ENCODE peak calls at places on chromosomes 7 and 10, in ten cellular contexts. Z is occipital lobe; M is foreskin fibroblast; N is activated CD4-positive, alpha-beta T cell treated with anti-CD3 and anti-CD28 coated beads for 48 hours; T is astrocyte of the cerebellum; J is caudate nucleus; F is activated B cell treated with CpG ODN at 0.5 μM for 24 hours; X is stimulated activated CD4-positive, alpha-beta T cell treated with anti-CD3 and anti-CD28 coated beads, Interleukin-15, amount 100 ng/mL, for 24 hours; V is activated naive CD4-positive, alpha-beta T cell treated with anti-CD3 and anti-CD28 coated beads, Interleukin-2, amount 10 ng/mL, durations not matched to agents 7 days and 5 days; A is GM13976. W is an unnamed sample.

GRCh38 chr7:68853254-68853653 is 745.0 kb upstream of the AUTS2 start:
- DNase-seq in A (no peak), J (no peak), N (no peak), Z (peak), F (no peak), X (no peak), T (no peak), V (no peak), M (no peak), W (no peak)

GRCh38 chr10:102157224-102157623 is 5.0 kb downstream of the NOLC1 start:
- DNase-seq in F (no peak), Z (no peak), A (no peak), X (no peak), V (no peak), J (no peak), N (no peak), T (no peak), M (no peak), W (no peak)

GRCh38 chr10:51422311-51423120 is 276.9 kb downstream of the CSTF2T start:
- DNase-seq in Z (no peak), N (peak), F (no peak), A (peak), M (peak), T (peak), J (no peak), X (peak), V (peak), W (no peak)

GRCh38 chr7:125834421-125834820 is 904.8 kb upstream of the POT1 start:
- DNase-seq in A (no peak), N (no peak), F (no peak), Z (no peak), V (no peak), J (no peak), T (no peak), X (no peak), M (no peak), W (no peak)

GRCh38 chr10:114609518-114610426 is 48.3 kb downstream of the ABLIM1 start:
- DNase-seq in X (no peak), T (no peak), V (no peak), F (no peak), M (no peak), N (no peak), A (no peak), Z (no peak), J (no peak), W (no peak)

GRCh38 chr7:369981-370621 is 80.1 kb downstream of the FOXL3 start:
- DNase-seq in Z (no peak), A (no peak), V (peak), J (no peak), F (peak), X (no peak), M (no peak), T (no peak), N (no peak), W (no peak)

GRCh38 chr10:13684252-13684791 is 97.6 kb downstream of the PRPF18 start:
- DNase-seq in A (no peak), N (no peak), J (peak), Z (peak), X (no peak), F (no peak), V (no peak), T (no peak), M (peak), W (no peak)

GRCh38 chr10:79293841-79294705 is 53.2 kb upstream of the PPIF start:
- DNase-seq in A (no peak), X (no peak), F (no peak), J (no peak), V (no peak), Z (no peak), N (no peak), M (peak), T (no peak), W (no peak)

GRCh38 chr7:116801092-116801710 is 61.2 kb upstream of the CAPZA2 start:
- DNase-seq in Z (no peak), F (no peak), N (no peak), A (no peak), J (no peak), M (peak), V (no peak), X (no peak), T (no peak), W (no peak)

W was measured in T follicular helper cell.